ENCODE peak calls at places on chromosomes 4 and X, in five cellular contexts. W, X, D, Q and M are unnamed samples.

GRCh38 chr4:548976-549375 is 27.1 kb downstream of the TMEM271 start:
- DNase-seq in X (peak), D (no peak), W (no peak), Q (no peak), M (no peak)

GRCh38 chr4:108030332-108030731 is 40.6 kb downstream of the HADH start:
- DNase-seq in W (no peak), Q (peak), X (peak), D (peak), M (no peak)

GRCh38 chrX:120308959-120309872 is 2.0 kb downstream of the TMEM255A start:
- DNase-seq in Q (no peak), D (no peak), X (peak), W (peak), M (no peak)

GRCh38 chr4:186712690-186713089 is 11.0 kb downstream of the FAT1 start:
- DNase-seq in Q (no peak), D (no peak), X (no peak), W (no peak), M (no peak)

GRCh38 chrX:119410027-119410819 is 11.1 kb downstream of the SLC25A43 start:
- DNase-seq in X (no peak), W (no peak), Q (no peak), D (no peak), M (no peak)

GRCh38 chr4:155722816-155723499 is 35.9 kb upstream of the GUCY1B1 start:
- DNase-seq in D (no peak), Q (no peak), X (no peak), W (no peak), M (no peak)

GRCh38 chrX:11470231-11470630 is 177.0 kb downstream of the AMELX start:
- DNase-seq in Q (no peak), D (no peak), X (no peak), W (no peak), M (no peak)

GRCh38 chrX:119071381-119071780 is 1.4 kb upstream of the CT47C1 start:
- DNase-seq in D (no peak), W (no peak), X (no peak), Q (no peak), M (no peak)

GRCh38 chrX:108735087-108735679 is 1.2 kb downstream of the IRS4 start:
- DNase-seq in D (no peak), X (peak), Q (no peak), W (no peak), M (no peak)

GRCh38 chr4:176467011-176467410 is 147.2 kb downstream of the SPCS3 start:
- DNase-seq in W (no peak), D (no peak), X (no peak), Q (no peak), M (no peak)

GRCh38 chrX:69238153-69238959 is 73.1 kb upstream of the PJA1 start:
- DNase-seq in X (no peak), W (no peak), D (no peak), Q (no peak), M (no peak)

GRCh38 chr4:28482580-28482979 is 1621.9 kb downstream of the STIM2 start:
- DNase-seq in Q (no peak), D (no peak), W (no peak), X (peak), M (no peak)

GRCh38 chr4:77434299-77435092 is 171.1 kb upstream of the CXCL13 start:
- DNase-seq in D (no peak), X (no peak), Q (no peak), W (no peak), M (no peak)

GRCh38 chrX:21838937-21839333 is 482 bp upstream of the MBTPS2 start:
- DNase-seq in X (no peak), W (no peak), D (no peak), Q (no peak), M (no peak)

GRCh38 chr4:3623106-3623505 is 90.9 kb upstream of the LRPAP1 start:
- DNase-seq in D (no peak), W (no peak), X (no peak), Q (no peak), M (no peak)

GRCh38 chrX:46837543-46838481 is 969 bp downstream of the RP2 start:
- DNase-seq in Q (no peak), W (no peak), D (no peak), X (no peak), M (no peak)

GRCh38 chr4:128358231-128358902 is 70.8 kb upstream of the PGRMC2 start:
- DNase-seq in X (no peak), D (no peak), W (no peak), Q (no peak), M (no peak)

GRCh38 chr4:23822181-23822580 is 67.7 kb downstream of the PPARGC1A start:
- DNase-seq in W (no peak), Q (no peak), D (no peak), X (peak), M (no peak)

GRCh38 chrX:100964362-100964761 is 5.1 kb upstream of the ARL13A start:
- DNase-seq in W (no peak), X (no peak), Q (no peak), D (no peak), M (no peak)

GRCh38 chr4:13347517-13348125 is 136.5 kb downstream of the RAB28 start:
- DNase-seq in W (no peak), D (no peak), X (no peak), Q (no peak), M (no peak)

GRCh38 chrX:72123471-72124185 is 8.1 kb downstream of the RTL5 start:
- DNase-seq in Q (no peak), W (no peak), X (peak), D (no peak), M (no peak)

GRCh38 chr4:28391877-28392276 is 1531.2 kb downstream of the STIM2 start:
- DNase-seq in W (no peak), D (no peak), X (no peak), Q (no peak), M (no peak)

GRCh38 chrX:119989905-119990408 is 46.4 kb upstream of the NKAP start:
- DNase-seq in W (no peak), Q (no peak), X (peak), D (no peak), M (no peak)

GRCh38 chr4:41709844-41710481 is 38.6 kb downstream of the PHOX2B start:
- DNase-seq in X (no peak), Q (no peak), W (no peak), D (no peak), M (no peak)

GRCh38 chr4:14583752-14584151 is 418.5 kb upstream of the CPEB2 start:
- DNase-seq in X (no peak), Q (no peak), W (no peak), D (no peak), M (no peak)

GRCh38 chr4:10677796-10678497 is 6.6 kb downstream of the CLNK start:
- DNase-seq in D (no peak), X (no peak), W (no peak), Q (no peak), M (no peak)

GRCh38 chr4:186606593-186606992 is 51.2 kb upstream of the MTNR1A start:
- DNase-seq in W (no peak), Q (no peak), D (no peak), X (no peak), M (no peak)

GRCh38 chrX:850471-850916 is 219.9 kb downstream of the SHOX start:
- DNase-seq in Q (no peak), D (no peak), W (peak), X (peak), M (no peak)

GRCh38 chrX:147602297-147602696 is 309.4 kb upstream of the FMR1 start:
- DNase-seq in W (no peak), Q (no peak), D (no peak), X (peak), M (no peak)

GRCh38 chrX:46860536-46860935 is 23.7 kb downstream of the RP2 start:
- DNase-seq in X (no peak), Q (no peak), D (no peak), W (no peak), M (no peak)

GRCh38 chr4:4267981-4268380 is 20.0 kb upstream of the TMEM128 start:
- DNase-seq in Q (no peak), D (no peak), W (no peak), X (no peak), M (no peak)

GRCh38 chr4:26131711-26132110 is 189.1 kb upstream of the RBPJ start:
- DNase-seq in W (no peak), D (no peak), X (no peak), Q (no peak), M (no peak)

GRCh38 chrX:7987160-7987992 is 60.2 kb upstream of the PNPLA4 start:
- DNase-seq in X (no peak), Q (no peak), D (no peak), W (no peak), M (no peak)

GRCh38 chr4:17315459-17315858 is 196.4 kb downstream of the QDPR start:
- DNase-seq in W (no peak), X (no peak), D (no peak), Q (no peak), M (no peak)

GRCh38 chrX:115098897-115099296 is 81.5 kb upstream of the IL13RA2 start:
- DNase-seq in X (no peak), W (no peak), Q (no peak), D (no peak), M (no peak)

GRCh38 chr4:79209822-79210635 is 115.8 kb downstream of the NAA11 start:
- DNase-seq in W (no peak), D (peak), X (peak), Q (no peak), M (peak)

GRCh38 chr4:185867770-185868169 is 55.8 kb upstream of the SORBS2 start:
- DNase-seq in D (no peak), Q (no peak), W (no peak), X (peak), M (no peak)

GRCh38 chr4:182449960-182450359 is 206.8 kb downstream of the TENM3 start:
- DNase-seq in X (no peak), W (no peak), D (no peak), Q (no peak), M (no peak)

GRCh38 chr4:182448281-182449151 is 205.3 kb downstream of the TENM3 start:
- DNase-seq in W (no peak), D (peak), X (peak), Q (no peak), M (no peak)

GRCh38 chr4:182447938-182448280 is 204.7 kb downstream of the TENM3 start:
- DNase-seq in D (no peak), W (no peak), Q (no peak), X (no peak), M (no peak)

GRCh38 chr4:182453830-182454229 is 210.6 kb downstream of the TENM3 start:
- DNase-seq in W (no peak), X (peak), Q (no peak), D (no peak), M (no peak)

DNA sequence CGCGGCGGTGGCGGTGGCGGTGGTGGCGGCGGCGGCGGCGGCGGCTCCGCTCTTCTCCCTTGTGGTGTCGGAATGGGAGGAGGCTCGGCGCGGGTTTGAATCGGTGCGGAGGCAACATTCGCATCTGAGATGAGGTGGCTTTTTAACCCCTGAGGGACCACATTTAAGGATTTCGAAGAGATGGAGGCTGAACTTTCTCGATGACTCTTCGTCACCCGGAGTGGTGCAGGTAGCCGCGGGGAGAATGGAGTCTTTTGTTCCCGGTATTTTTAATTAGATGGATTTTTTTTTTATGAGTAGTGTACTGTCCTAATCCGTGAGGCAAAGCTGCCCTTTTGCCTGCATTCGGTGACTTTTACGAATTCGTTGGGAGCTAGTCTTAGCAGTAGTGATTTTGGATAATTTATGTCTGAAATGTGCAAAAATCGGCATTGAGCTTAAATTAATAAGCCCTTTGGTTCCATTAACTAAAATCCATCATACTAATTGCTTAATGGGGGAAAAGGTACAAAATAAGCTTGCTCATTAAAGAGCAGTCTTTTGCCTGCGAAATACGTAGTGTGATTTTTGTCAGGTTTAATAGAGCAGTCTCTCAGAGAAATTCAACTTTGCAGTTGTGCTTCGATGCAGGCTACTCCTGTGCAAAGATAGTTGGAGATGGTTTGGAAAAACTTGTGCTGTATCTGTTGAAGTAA is 206.1 kb downstream of the TENM3 start:
- DNase-seq in X (peak), W (no peak), D (no peak), Q (no peak), M (no peak)
- H3K4me3 ChIP-seq in X (peak), W (peak), D (peak), Q (peak), M (peak)

GRCh38 chr4:118586357-118586790 is 98.8 kb upstream of the METTL14 start:
- DNase-seq in D (no peak), Q (no peak), W (no peak), X (peak), M (no peak)
- TF ChIP-seq POLR2AphosphoS5 in D (no peak), Q (no peak), W (no peak), X (no peak), M (no peak)

DNA sequence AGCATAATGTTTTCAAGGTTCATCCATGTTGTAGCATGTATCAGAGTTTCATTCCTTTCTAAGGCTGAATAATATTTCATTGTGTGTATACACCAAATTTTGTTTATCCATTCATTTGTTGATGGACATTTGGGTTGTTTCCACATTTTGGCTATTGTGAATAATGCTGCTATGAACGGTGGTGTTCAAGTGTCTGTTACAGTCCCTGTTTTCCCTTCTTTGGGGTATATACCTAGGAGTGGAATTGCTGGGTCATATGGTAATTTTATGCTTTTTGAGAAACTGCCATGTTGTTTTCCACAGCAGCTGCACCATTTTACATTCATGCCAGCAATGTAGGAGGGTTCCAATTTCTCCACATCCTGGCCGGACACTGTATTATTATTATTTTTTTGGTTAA is 3.4 kb upstream of the USP9X start:
- DNase-seq in X (no peak), D (no peak), W (no peak), Q (no peak), M (no peak)
- H3K4me3 ChIP-seq in X (no peak), D (no peak), W (no peak), Q (no peak), M (no peak)

GRCh38 chrX:97065973-97066372 is 182.3 kb downstream of the RPA4 start:
- DNase-seq in Q (no peak), W (no peak), D (no peak), X (no peak), M (no peak)
- TF ChIP-seq POLR2AphosphoS5 in Q (no peak), W (no peak), D (no peak), X (no peak), M (no peak)

GRCh38 chrX:107153005-107153404 is 34.4 kb upstream of the RBM41 start:
- DNase-seq in Q (no peak), W (no peak), X (no peak), D (no peak), M (no peak)

GRCh38 chrX:107154787-107155620 is 36.4 kb upstream of the RBM41 start:
- DNase-seq in X (no peak), Q (no peak), W (no peak), D (peak), M (no peak)
- H3K4me3 ChIP-seq in X (peak), Q (no peak), W (no peak), D (peak), M (no peak)

GRCh38 chrX:8984231-8984630 is 49.7 kb downstream of the FAM9B start:
- DNase-seq in D (no peak), X (no peak), Q (no peak), W (no peak), M (no peak)

GRCh38 chrX:8987672-8988250 is 46.2 kb downstream of the FAM9B start:
- DNase-seq in X (no peak), D (no peak), W (no peak), Q (no peak), M (no peak)

DNA sequence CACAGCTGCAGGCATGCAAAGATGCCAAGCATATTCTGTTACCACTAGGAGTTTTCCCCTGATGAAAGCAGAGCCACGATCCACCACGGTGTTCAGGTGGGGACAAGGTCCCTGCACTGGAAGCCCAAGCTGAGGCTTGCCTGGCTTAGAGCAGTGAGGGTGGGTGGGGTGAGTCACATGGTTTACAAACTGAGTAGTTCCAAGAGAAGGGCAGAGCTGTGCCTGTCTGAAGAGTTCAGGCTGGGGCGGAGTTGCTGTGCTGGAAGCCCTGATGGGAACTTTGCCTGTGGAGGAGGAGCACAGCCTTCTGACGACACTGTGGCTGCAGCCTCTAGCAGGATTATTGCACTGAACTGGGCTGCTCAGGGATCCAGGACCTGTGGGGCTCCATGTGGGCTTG is 45.5 kb downstream of the FAM9B start:
- DNase-seq in W (no peak), D (no peak), X (peak), Q (no peak), M (no peak)
- TF ChIP-seq POLR2AphosphoS5 in W (no peak), D (no peak), X (no peak), Q (no peak), M (no peak)

GRCh38 chrX:34656842-34657780 is at the start of gene TMEM47:
- DNase-seq in W (no peak), X (peak), D (peak), Q (no peak), M (no peak)

GRCh38 chrX:34654939-34655338 is 2.1 kb downstream of the TMEM47 start:
- DNase-seq in Q (no peak), D (no peak), X (peak), W (no peak), M (no peak)

GRCh38 chrX:34656467-34656841 is 631 bp downstream of the TMEM47 start:
- DNase-seq in D (no peak), Q (no peak), W (no peak), X (no peak), M (no peak)

GRCh38 chrX:34653811-34654210 is 3.3 kb downstream of the TMEM47 start:
- DNase-seq in Q (no peak), X (no peak), W (no peak), D (no peak), M (no peak)

DNA sequence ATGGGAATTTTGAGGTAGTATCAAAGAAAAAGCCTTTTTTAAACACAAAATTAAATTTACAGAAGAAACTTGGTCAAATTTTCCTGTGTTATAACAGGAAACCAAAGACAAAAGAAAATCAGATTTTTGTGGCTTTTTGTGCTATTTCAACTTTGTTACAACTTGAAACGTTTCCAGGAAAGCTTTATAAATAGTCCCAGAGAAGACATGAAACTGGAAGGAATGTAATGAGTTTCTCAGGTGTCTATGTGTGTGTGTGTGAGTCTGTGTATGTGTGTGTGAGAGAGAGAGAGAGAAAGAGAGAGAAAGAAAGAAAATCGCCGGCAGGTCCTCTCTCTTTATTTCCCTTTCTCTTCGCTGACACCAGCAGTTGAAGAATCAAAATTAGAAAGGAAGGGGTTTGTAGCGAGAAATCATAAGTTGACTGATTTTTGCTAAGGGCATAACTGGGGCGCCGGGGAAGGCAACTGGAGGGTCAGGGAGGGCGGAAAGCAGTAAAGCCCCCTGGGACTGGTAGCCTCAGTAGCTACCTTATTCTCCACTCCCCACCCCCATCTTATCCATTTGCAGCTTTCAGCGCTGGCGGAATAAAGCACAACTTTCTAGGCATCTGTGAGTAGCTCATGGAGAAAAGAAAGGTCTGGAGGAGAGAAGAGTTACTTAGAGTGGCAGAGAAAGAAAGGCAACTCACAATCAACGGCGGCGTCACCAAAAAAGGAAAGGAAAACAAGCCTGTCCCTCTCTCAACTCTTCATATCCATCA is 1.4 kb downstream of the TMEM47 start:
- DNase-seq in Q (no peak), W (no peak), X (peak), D (no peak), M (no peak)
- H3K4me3 ChIP-seq in Q (peak), W (peak), X (peak), D (no peak), M (peak)

GRCh38 chr4:1721003-1721665 is at the start of the genes TACC3 and TMEM129:
- DNase-seq in X (peak), W (peak), Q (no peak), D (peak), M (peak)
- TF ChIP-seq POLR2AphosphoS5 in X (peak), W (peak), Q (peak), D (peak), M (peak)

GRCh38 chrX:104419926-104420325 is 146.1 kb upstream of the IL1RAPL2 start:
- DNase-seq in D (no peak), X (no peak), Q (no peak), W (no peak), M (no peak)
- H3K4me3 ChIP-seq in D (no peak), X (no peak), Q (no peak), W (no peak), M (no peak)

DNA sequence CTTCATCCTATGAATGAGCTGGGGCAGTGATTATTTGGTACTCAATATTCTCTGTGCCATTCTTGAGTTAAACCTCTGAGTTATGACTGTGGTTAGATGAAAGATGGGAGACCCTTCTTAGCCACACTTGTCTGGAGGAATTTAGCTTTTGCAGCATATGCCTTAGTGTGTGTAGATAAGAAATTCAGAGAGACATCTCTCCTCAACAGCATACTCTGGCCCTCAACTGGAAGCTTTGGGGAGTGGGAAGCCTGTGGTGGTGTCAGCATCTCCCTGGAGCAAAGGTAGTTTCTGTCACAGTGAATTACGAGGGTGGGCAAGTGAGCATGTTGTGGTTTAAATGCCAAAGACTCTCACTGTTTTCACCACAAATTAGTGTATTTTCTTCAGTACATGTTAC is 58.7 kb downstream of the UGT2A3 start:
- DNase-seq in Q (no peak), D (no peak), X (no peak), W (no peak), M (no peak)
- TF ChIP-seq POLR2AphosphoS5 in Q (no peak), D (no peak), X (no peak), W (no peak), M (no peak)